ENCODE peak calls at places on chromosome X, in four cellular contexts. B is iPS DF 19.7; P is T47D; Z is naive thymus-derived CD8-positive, alpha-beta T cell. M is an unnamed sample.

GRCh38 chrX:22203186-22203585 is 69.5 kb upstream of the CBLL2 start:
- DNase-seq in Z (no peak), P (no peak), B (no peak), M (no peak)

GRCh38 chrX:56853436-56853835 is 124.4 kb downstream of the NBDY start:
- DNase-seq in B (no peak), P (no peak), Z (no peak), M (no peak)

GRCh38 chrX:154459843-154460242 is 1.8 kb downstream of the PLXNA3 start:
- DNase-seq in P (no peak), Z (no peak), B (no peak), M (no peak)

GRCh38 chrX:40153335-40154221 is 55.8 kb upstream of the BCOR start:
- DNase-seq in Z (peak), B (no peak), P (no peak), M (peak)

GRCh38 chrX:21509912-21510311 is 135.7 kb downstream of the CNKSR2 start:
- DNase-seq in P (no peak), Z (no peak), B (no peak), M (no peak)

GRCh38 chrX:111394581-111394980 is 17.4 kb downstream of the DCX start:
- DNase-seq in B (no peak), P (no peak), Z (no peak), M (no peak)

GRCh38 chrX:64176876-64177275 is 28.6 kb downstream of the AMER1 start:
- DNase-seq in Z (no peak), P (no peak), B (no peak), M (no peak)

GRCh38 chrX:55451990-55452824 is at the start of gene MAGEH1:
- DNase-seq in P (peak), Z (peak), B (peak), M (peak)

GRCh38 chrX:114584434-114584943 is 603 bp downstream of the HTR2C start:
- DNase-seq in P (no peak), B (peak), Z (no peak), M (no peak)

GRCh38 chrX:54230440-54231148 is 47.5 kb upstream of the FAM120C start:
- DNase-seq in B (no peak), Z (no peak), P (no peak), M (no peak)

GRCh38 chrX:30713061-30713525 is 59.9 kb downstream of the GK start:
- DNase-seq in P (peak), B (no peak), Z (no peak), M (no peak)

GRCh38 chrX:133953078-133953477 is 32.3 kb downstream of the GPC3 start:
- DNase-seq in Z (no peak), P (no peak), B (no peak), M (no peak)

GRCh38 chrX:78997870-78998558 is 52.8 kb downstream of the P2RY10 start:
- DNase-seq in Z (peak), P (no peak), B (no peak), M (no peak)

GRCh38 chrX:1205681-1206611 is 6.5 kb downstream of the CRLF2 start:
- DNase-seq in Z (peak), B (peak), P (no peak), M (no peak)

GRCh38 chrX:134969726-134970125 is 21.1 kb upstream of the SMIM10 start:
- DNase-seq in Z (no peak), P (no peak), B (no peak), M (no peak)

GRCh38 chrX:109886122-109886761 is 116.7 kb upstream of the TMEM164 start:
- DNase-seq in P (no peak), B (no peak), Z (peak), M (no peak)

GRCh38 chrX:148310402-148311200 is 189.8 kb upstream of the AFF2 start:
- DNase-seq in P (no peak), B (no peak), Z (peak), M (no peak)

GRCh38 chrX:15761564-15762191 is 23.6 kb downstream of the CA5B start:
- DNase-seq in B (no peak), Z (peak), P (peak), M (no peak)

GRCh38 chrX:24340501-24340900 is 19.9 kb upstream of the SUPT20HL1 start:
- DNase-seq in P (no peak), B (no peak), Z (no peak), M (no peak)

GRCh38 chrX:108584617-108585211 is 145.1 kb downstream of the COL4A5 start:
- DNase-seq in B (peak), P (no peak), Z (no peak), M (no peak)

GRCh38 chrX:22629105-22629725 is 356.5 kb downstream of the CBLL2 start:
- DNase-seq in P (no peak), Z (no peak), B (no peak), M (no peak)

GRCh38 chrX:41522681-41523080 is 75.5 kb downstream of the NYX start:
- DNase-seq in Z (no peak), B (no peak), P (no peak), M (no peak)

GRCh38 chrX:16487620-16488380 is 162.2 kb upstream of the S100G start:
- DNase-seq in Z (no peak), B (no peak), P (no peak), M (no peak)

GRCh38 chrX:115362334-115363095 is 73.0 kb downstream of the LUZP4 start:
- DNase-seq in B (no peak), P (no peak), Z (no peak), M (no peak)

GRCh38 chrX:7586126-7586525 is 256.8 kb upstream of the VCX start:
- DNase-seq in B (no peak), P (peak), Z (no peak), M (no peak)

M was measured in nucleus accumbens.